ENCODE peak calls at places on chromosome 1, in seven cellular contexts. K, J, V, X, G, E and T are unnamed samples.
A peak's percentile ranks its signal among the peaks of the same experiment; 100 is the strongest.

GRCh38 chr1:183365676-183366075 is 52.5 kb downstream of the NMNAT2 start:
- DNase-seq in K (no peak), J (no peak), V (no peak), X (no peak), G (no peak), E (no peak), T (no peak)

GRCh38 chr1:175514309-175515001 is 228.9 kb downstream of the TNR start:
- DNase-seq in K (no peak), J (no peak), V (no peak), X (peak; percentile 73), G (no peak), E (peak; percentile 30), T (peak; percentile 18)

GRCh38 chr1:102834688-102835320 is 273.5 kb downstream of the COL11A1 start:
- DNase-seq in K (no peak), J (no peak), V (no peak), X (peak; percentile 35), G (no peak), E (no peak), T (no peak)

GRCh38 chr1:236953161-236953560 is 51.1 kb downstream of the MT1HL1 start:
- DNase-seq in K (no peak), J (no peak), V (no peak), X (no peak), G (no peak), E (no peak), T (no peak)

GRCh38 chr1:39666772-39667171 is 5.1 kb downstream of the NT5C1A start:
- DNase-seq in K (no peak), J (no peak), V (no peak), X (no peak), G (no peak), E (no peak), T (no peak)

GRCh38 chr1:230002164-230002803 is 64.8 kb upstream of the GALNT2 start:
- DNase-seq in K (no peak), J (no peak), V (peak; percentile 80), X (no peak), G (peak; percentile 61), E (no peak), T (peak; percentile 53)

GRCh38 chr1:116386042-116386441 is 13.0 kb downstream of the ATP1A1 start:
- DNase-seq in K (no peak), J (no peak), V (no peak), X (no peak), G (no peak), E (no peak), T (no peak)

GRCh38 chr1:210233216-210233494 is 559 bp downstream of the SERTAD4 start:
- DNase-seq in K (no peak), J (no peak), V (no peak), X (no peak), G (no peak), E (no peak), T (no peak)

GRCh38 chr1:110215621-110216020 is 5.5 kb downstream of the KCNC4 start:
- DNase-seq in K (no peak), J (no peak), V (no peak), X (no peak), G (no peak), E (no peak), T (no peak)

GRCh38 chr1:117605164-117605810 is 561 bp upstream of the TENT5C start:
- DNase-seq in K (no peak), J (no peak), V (no peak), X (peak; percentile 44), G (no peak), E (no peak), T (peak; percentile 22)

GRCh38 chr1:36093226-36093625 is 4.5 kb downstream of the ADPRS start:
- DNase-seq in K (no peak), J (no peak), V (no peak), X (no peak), G (no peak), E (no peak), T (no peak)

GRCh38 chr1:117416546-117417117 is 49.4 kb downstream of the MAN1A2 start:
- DNase-seq in K (no peak), J (no peak), V (no peak), X (no peak), G (no peak), E (no peak), T (no peak)

DNA sequence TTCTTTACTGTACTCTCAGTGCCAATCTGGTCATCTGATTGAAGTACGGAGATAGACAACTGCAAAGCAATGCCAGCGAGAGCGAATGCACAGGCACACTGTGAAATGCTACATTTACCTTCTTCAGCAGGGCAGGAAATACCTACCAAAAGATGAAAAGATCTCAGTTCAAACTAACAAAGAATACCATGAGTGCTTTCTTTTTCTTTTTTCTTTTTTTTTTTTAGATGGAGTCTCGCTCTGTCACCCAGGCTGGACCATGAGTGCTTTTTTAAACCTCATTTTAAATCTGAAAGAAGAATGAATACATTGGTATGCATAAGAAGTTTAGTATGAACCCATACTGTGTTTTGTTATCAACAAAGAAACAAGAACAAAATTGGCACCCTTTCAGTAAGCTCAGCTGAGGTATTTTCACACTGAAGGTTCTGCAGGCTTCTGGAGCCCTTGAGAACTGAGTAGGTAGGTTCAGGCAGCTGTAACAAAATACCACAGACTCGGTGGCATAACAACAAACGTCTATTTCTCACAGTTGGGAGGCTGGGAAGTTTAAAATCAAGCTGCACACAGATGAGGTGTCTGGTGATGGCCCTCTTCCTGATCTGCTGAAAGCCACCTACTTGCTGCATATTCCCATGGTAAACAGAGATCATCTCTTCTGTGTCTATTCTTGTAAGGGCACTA is 1.7 kb upstream of the CHI3L2 start:
- DNase-seq in K (no peak), J (no peak), V (no peak), X (peak; percentile 51), G (no peak), E (no peak), T (no peak)
- H3K27ac ChIP-seq in K (no peak overlapping the region), J (no peak overlapping the region), V (no peak overlapping the region), X (peak overlapping the region; percentile 23), G (no peak overlapping the region), E (no peak overlapping the region), T (no peak overlapping the region)

GRCh38 chr1:181099152-181100014 is 10.9 kb downstream of the IER5 start:
- DNase-seq in K (no peak), J (no peak), V (no peak), X (peak; percentile 78), G (no peak), E (peak; percentile 96), T (no peak)
- H3K4me1 ChIP-seq in K (peaks cover 86% of the 10 kb centered on the region), J (peaks cover 45% of the 10 kb centered on the region), V (peaks cover 58% of the 10 kb centered on the region), X (peaks cover 75% of the 10 kb centered on the region), G (peaks cover 88% of the 10 kb centered on the region), E (peaks cover 68% of the 10 kb centered on the region), T (peaks cover 65% of the 10 kb centered on the region)

GRCh38 chr1:151059342-151060240 is at the start of gene CDC42SE1:
- DNase-seq in K (peak; percentile 94), J (no peak), V (peak; percentile 92), X (peak; percentile 68), G (peak; percentile 86), E (peak; percentile 76), T (peak; percentile 84)
- TF ChIP-seq CTCF in K (peak; percentile 42), J (peak; percentile 70), V (peak; percentile 81), X (peak; percentile 28), G (peak; percentile 96), E (peak; percentile 83), T (peak; percentile 79)

DNA sequence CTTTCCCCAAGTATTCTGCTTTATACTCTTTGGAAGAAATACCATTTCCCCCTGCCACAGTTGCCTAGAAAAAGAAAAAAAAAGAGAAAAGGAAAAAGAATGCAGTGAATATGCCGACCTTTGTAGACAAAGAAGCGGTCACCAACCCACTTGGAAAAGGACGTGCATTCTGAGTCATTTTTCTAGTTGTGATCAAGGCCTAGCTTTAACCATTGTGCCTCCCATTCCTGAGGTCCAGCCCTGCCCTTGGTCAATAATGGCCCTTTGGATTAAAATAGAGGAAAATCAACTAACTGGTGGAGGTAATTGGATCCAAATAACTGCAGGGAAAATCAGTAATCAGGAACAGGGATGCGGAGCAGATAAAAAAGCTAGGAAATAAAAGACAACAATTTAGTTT is 24.8 kb downstream of the S1PR1 start:
- DNase-seq in K (no peak), J (no peak), V (no peak), X (peak; percentile 28), G (no peak), E (no peak), T (no peak)
- H3K27ac ChIP-seq in K (no peak overlapping the region), J (peak overlapping the region; percentile 18), V (no peak overlapping the region), X (no peak overlapping the region), G (peak overlapping the region; percentile 57), E (no peak overlapping the region), T (no peak overlapping the region)